ENCODE peak calls at places on chromosomes 6 and 20, in four cellular contexts. J is mesothelial cell of epicardium; C is brain microvascular endothelial cell; H is CD8-positive, alpha-beta T cell. W is an unnamed sample.
A peak's percentile ranks its signal among the peaks of the same experiment; 100 is the strongest.

GRCh38 chr6:137182654-137183073 is 9.2 kb upstream of the IL22RA2 start:
- DNase-seq in H (no peak), C (no peak), J (no peak), W (no peak)

GRCh38 chr6:126180585-126180984 is 159.3 kb upstream of the CENPW start:
- DNase-seq in H (no peak), J (no peak), C (peak; percentile 93), W (no peak)

GRCh38 chr20:44065401-44066340 is 121.3 kb downstream of the JPH2 start:
- DNase-seq in H (no peak), J (no peak), C (no peak), W (peak; percentile 84)

GRCh38 chr6:139369568-139370046 is 4.8 kb downstream of the CITED2 start:
- DNase-seq in C (peak; percentile 66), H (no peak), J (no peak), W (no peak)

GRCh38 chr6:141398954-141399353 is 733.8 kb upstream of the GJE1 start:
- DNase-seq in J (no peak), H (no peak), C (no peak), W (no peak)

GRCh38 chr6:117498159-117498558 is 15.7 kb downstream of the DCBLD1 start:
- DNase-seq in C (peak; percentile 65), H (no peak), J (no peak), W (no peak)

GRCh38 chr6:14550817-14551216 is 433.2 kb downstream of the CD83 start:
- DNase-seq in J (no peak), H (no peak), C (no peak), W (no peak)

GRCh38 chr6:165448210-165448609 is 138.8 kb upstream of the C6orf118 start:
- DNase-seq in H (no peak), C (no peak), J (no peak), W (no peak)

GRCh38 chr20:32731882-32732266 is 11.4 kb downstream of the COMMD7 start:
- DNase-seq in J (no peak), C (no peak), H (no peak), W (no peak)

GRCh38 chr6:46490425-46491200 is 636 bp downstream of the RCAN2 start:
- DNase-seq in C (no peak), J (peak; percentile 24), H (no peak), W (peak; percentile 85)

GRCh38 chr6:42935322-42935721 is 6.0 kb downstream of the CNPY3 start:
- DNase-seq in C (no peak), H (no peak), J (no peak), W (no peak)

GRCh38 chr6:155473741-155474140 is 18.1 kb upstream of the NOX3 start:
- DNase-seq in J (no peak), C (no peak), H (no peak), W (no peak)

GRCh38 chr20:32743237-32744112 is at the start of gene COMMD7:
- DNase-seq in J (peak; percentile 45), H (peak; percentile 40), C (peak; percentile 22), W (peak; percentile 85)

GRCh38 chr6:5151955-5152401 is 66.8 kb downstream of the PPP1R3G start:
- DNase-seq in J (no peak), H (no peak), C (peak; percentile 91), W (no peak)

GRCh38 chr20:57693002-57693582 is 16.7 kb downstream of the PMEPA1 start:
- DNase-seq in C (no peak), H (no peak), J (no peak), W (no peak)

GRCh38 chr6:126118058-126118759 is 131.9 kb downstream of the TRMT11 start:
- DNase-seq in C (peak; percentile 24), J (no peak), H (no peak), W (no peak)

GRCh38 chr20:48722002-48722731 is 105.6 kb downstream of the PREX1 start:
- DNase-seq in C (peak; percentile 88), J (no peak), H (no peak), W (no peak)

GRCh38 chr20:38203337-38204003 is 38.4 kb upstream of the TGM2 start:
- DNase-seq in H (no peak), J (no peak), C (no peak), W (no peak)

GRCh38 chr6:89323461-89324098 is 8.5 kb upstream of the GABRR2 start:
- DNase-seq in C (no peak), H (no peak), J (no peak), W (no peak)

GRCh38 chr6:41367061-41367460 is 31.7 kb downstream of the NCR2 start:
- DNase-seq in J (no peak), H (no peak), C (no peak), W (peak; percentile 21)

GRCh38 chr6:117555882-117556498 is 46.3 kb downstream of the GOPC start:
- DNase-seq in J (no peak), H (peak; percentile 51), C (peak; percentile 40), W (no peak)

GRCh38 chr6:31528821-31529328 is at the start of gene MCCD1:
- DNase-seq in J (no peak), C (no peak), H (no peak), W (no peak)

GRCh38 chr6:6407061-6407723 is 86.7 kb upstream of the F13A1 start:
- DNase-seq in J (no peak), H (no peak), C (no peak), W (no peak)

GRCh38 chr6:110421749-110422443 is 6.5 kb upstream of the DDO start:
- DNase-seq in J (no peak), H (no peak), C (no peak), W (no peak)

GRCh38 chr6:21836292-21836691 is 242.7 kb downstream of the SOX4 start:
- DNase-seq in C (no peak), H (no peak), J (no peak), W (no peak)

GRCh38 chr6:35552285-35552917 is 39.7 kb upstream of the TULP1 start:
- DNase-seq in C (peak; percentile 45), H (peak; percentile 52), J (no peak), W (no peak)

GRCh38 chr6:149065658-149066556 is 251.6 kb upstream of the TAB2 start:
- DNase-seq in J (no peak), H (peak; percentile 11), C (no peak), W (no peak)

DNA sequence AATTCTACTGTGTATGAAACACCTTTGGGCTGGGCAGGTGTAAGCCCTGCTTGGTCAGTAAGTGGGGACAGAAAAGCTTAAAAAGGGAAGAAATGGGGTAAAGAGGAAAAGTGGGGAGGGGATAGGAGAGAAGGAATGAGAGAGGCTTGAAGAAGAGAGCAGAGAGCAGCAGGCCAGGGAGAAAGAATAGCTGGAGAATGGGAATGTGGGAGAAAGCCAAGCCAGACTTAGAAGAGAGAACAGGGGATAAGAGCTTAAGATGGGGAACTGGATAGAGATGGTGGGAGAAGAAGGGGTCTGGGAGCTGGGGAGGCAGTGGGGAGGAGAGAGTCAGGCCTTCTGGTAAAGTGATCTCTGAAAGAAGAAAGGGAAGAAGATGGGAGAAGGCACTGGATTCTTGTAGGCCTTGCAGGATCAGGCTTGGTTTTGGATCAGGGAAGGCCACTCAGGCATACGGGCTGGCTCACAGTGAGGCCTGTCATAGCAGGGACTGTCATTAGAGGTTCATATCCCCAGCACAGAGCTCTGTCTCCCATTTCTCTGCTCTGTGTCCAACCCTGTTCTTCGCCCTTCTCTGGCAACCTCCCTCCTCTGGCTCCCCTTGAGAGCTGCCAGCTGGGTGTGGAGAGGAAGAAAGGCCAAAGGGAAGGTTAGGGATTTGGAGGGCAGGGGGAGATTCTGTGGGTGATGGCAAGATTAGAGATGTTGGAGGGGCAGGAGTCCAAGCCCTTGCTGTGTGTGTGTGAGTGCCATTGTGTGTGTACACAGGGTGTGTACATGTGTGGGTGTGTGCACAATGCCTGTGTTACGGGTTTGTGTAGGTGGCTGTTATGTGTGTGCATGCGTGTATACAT is 9.3 kb downstream of the SYNGAP1 start:
- DNase-seq in C (no peak), H (no peak), J (no peak), W (no peak)
- TF ChIP-seq CTCF in C (no peak), H (no peak), J (no peak), W (no peak)

DNA sequence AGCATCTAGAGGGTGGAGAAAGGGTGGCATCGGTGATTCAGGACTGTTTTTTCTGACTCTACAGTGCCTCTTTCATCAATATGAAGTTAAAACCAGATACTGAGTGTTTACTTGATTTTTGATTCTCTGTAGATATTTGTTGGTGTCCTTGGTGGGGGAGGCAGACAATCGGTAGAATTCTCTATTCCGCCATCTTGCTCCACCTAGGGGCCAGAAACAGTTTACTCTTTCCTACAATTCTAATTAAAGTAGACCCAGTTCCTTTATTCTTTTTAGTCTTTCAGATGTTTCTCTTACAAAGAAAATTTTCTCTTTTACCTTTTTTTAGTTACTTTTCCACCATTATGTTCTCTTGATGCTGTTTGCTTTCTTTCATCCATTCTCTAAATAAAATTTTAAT is 162.1 kb upstream of the RAB32 start:
- DNase-seq in H (no peak), C (no peak), J (no peak), W (no peak)
- TF ChIP-seq CTCF in H (no peak), C (peak; percentile 49), J (no peak), W (peak; percentile 26)

GRCh38 chr6:95133578-95133977 is 443.8 kb upstream of the MANEA start:
- DNase-seq in J (no peak), H (no peak), C (no peak), W (no peak)
- TF ChIP-seq CTCF in J (no peak), H (no peak), C (peak; percentile 15), W (no peak)

DNA sequence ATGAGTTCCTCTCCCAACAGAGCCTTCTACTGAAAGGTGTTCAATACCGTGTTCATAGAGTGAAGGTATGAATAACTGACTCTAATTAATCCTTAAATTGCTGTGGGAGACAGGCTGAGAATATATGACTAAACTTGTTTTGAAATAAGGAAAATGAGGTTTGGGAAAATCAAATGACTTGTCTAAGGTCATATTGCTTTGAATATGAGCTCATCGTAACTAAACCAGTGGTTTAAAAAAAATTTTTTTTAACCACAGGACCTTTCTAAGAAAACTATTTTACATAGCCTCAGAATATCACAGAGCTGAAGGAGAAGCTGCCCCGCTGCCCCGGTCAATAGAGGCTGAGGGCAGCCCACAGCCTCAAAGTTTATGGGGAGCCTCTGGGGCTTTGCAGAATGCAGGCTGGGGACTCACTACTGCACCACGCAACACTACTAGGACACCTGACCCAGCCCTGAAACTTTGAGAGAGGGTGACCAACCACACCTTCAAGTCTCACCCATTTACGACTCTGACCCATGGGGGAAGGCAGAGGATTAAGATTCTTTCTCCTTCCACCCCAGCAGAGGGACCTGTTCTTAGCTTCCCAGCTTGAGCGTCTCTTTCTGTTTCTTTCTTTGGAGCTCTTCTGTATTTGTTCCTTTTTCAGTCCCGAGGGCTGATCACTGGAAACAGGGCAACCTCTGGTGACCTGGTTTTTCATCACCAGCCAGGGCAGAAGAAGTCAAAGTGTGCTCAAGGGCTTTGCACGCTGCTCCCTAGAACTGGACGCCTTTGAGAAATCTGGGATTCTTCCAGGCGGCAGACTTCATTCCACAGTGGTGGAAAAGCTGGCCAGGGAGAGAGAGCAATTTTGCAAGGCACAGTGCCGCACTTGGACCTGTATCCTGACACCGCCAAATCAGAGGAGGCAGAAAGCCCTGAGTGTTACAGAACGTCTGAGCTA is 220.2 kb downstream of the ATXN1 start:
- DNase-seq in H (no peak), J (no peak), C (no peak), W (no peak)
- TF ChIP-seq CTCF in H (no peak), J (no peak), C (peak; percentile 37), W (no peak)

GRCh38 chr6:74431873-74432272 is 735.9 kb downstream of the CD109 start:
- DNase-seq in H (no peak), J (no peak), C (no peak), W (no peak)

GRCh38 chr6:74439412-74439811 is 743.4 kb downstream of the CD109 start:
- DNase-seq in C (no peak), H (no peak), J (no peak), W (no peak)

GRCh38 chr6:74434165-74434564 is 738.2 kb downstream of the CD109 start:
- DNase-seq in H (no peak), C (no peak), J (no peak), W (no peak)
- TF ChIP-seq CTCF in H (no peak), C (no peak), J (no peak), W (no peak)

GRCh38 chr6:188821-189655 is 103.2 kb upstream of the DUSP22 start:
- DNase-seq in J (peak; percentile 74), H (peak; percentile 72), C (peak; percentile 79), W (peak; percentile 92)
- TF ChIP-seq CTCF in J (peak; percentile 45), H (peak; percentile 77), C (peak; percentile 98), W (peak; percentile 96)

W was measured in osteocyte.